ENCODE peak calls at places on chromosomes 6 and 20, in four cellular contexts. L is CD8-positive, alpha-beta T cell; G is endothelial cell of umbilical vein; V is tibial nerve. B is an unnamed sample. For H3K9me3, the result is how much of the 10 kb centered on the place peaks cover.

GRCh38 chr6:164184410-164184809 is 769.9 kb downstream of the QKI start:
- DNase-seq in L (no peak), G (no peak), V (no peak), B (no peak)

GRCh38 chr6:71333700-71334099 is 45.1 kb downstream of the OGFRL1 start:
- DNase-seq in L (no peak), G (peak), V (no peak), B (no peak)

GRCh38 chr6:20953019-20953418 is 418.8 kb downstream of the CDKAL1 start:
- DNase-seq in L (no peak), G (peak), V (no peak), B (no peak)

GRCh38 chr6:62971976-62972658 is 239.2 kb upstream of the FKBP1C start:
- DNase-seq in L (no peak), G (no peak), V (no peak), B (no peak)

GRCh38 chr6:28537509-28538140 is 11.9 kb downstream of the GPX5 start:
- DNase-seq in L (no peak), G (no peak), V (no peak), B (no peak)

GRCh38 chr20:8361008-8361652 is 229.1 kb downstream of the PLCB1 start:
- DNase-seq in L (no peak), G (no peak), V (no peak), B (no peak)

GRCh38 chr6:139625998-139626975 is 251.8 kb upstream of the CITED2 start:
- DNase-seq in L (no peak), G (no peak), V (no peak), B (no peak)

GRCh38 chr6:41502607-41503434 is 43.4 kb upstream of the FOXP4 start:
- DNase-seq in L (no peak), G (no peak), V (peak), B (no peak)

GRCh38 chr6:41664271-41664670 is 26.0 kb downstream of the MDFI start:
- DNase-seq in L (no peak), G (no peak), V (no peak), B (no peak)

GRCh38 chr20:1322511-1323245 is 6.3 kb downstream of the SDCBP2 start:
- DNase-seq in L (no peak), G (peak), V (no peak), B (no peak)

GRCh38 chr6:134535831-134536230 is 217.9 kb upstream of the SGK1 start:
- DNase-seq in L (no peak), G (no peak), V (no peak), B (no peak)

GRCh38 chr20:57329608-57330221 is at the start of gene SPO11:
- DNase-seq in L (no peak), G (no peak), V (no peak), B (no peak)

GRCh38 chr6:11275598-11275997 is 43.1 kb upstream of the NEDD9 start:
- DNase-seq in L (no peak), G (no peak), V (no peak), B (no peak)

GRCh38 chr6:43723737-43724295 is 36.2 kb upstream of the MRPS18A start:
- DNase-seq in L (peak), G (peak), V (no peak), B (peak)

GRCh38 chr6:113392551-113393055 is 464.5 kb upstream of the MARCKS start:
- DNase-seq in L (no peak), G (no peak), V (no peak), B (no peak)

GRCh38 chr20:62362991-62363919 is 3.9 kb downstream of the LAMA5 start:
- DNase-seq in L (no peak), G (no peak), V (no peak), B (peak)

GRCh38 chr6:2196079-2196679 is 49.2 kb downstream of the GMDS start:
- DNase-seq in L (no peak), G (peak), V (no peak), B (no peak)

GRCh38 chr6:84197708-84198107 is 29.7 kb downstream of the CEP162 start:
- DNase-seq in L (no peak), G (peak), V (no peak), B (no peak)

GRCh38 chr20:38550274-38550673 is 30.7 kb upstream of the ADIG start:
- DNase-seq in L (no peak), G (no peak), V (no peak), B (no peak)

GRCh38 chr6:159169193-159169555 is at the start of gene FNDC1:
- DNase-seq in L (no peak), G (no peak), V (no peak), B (peak)

GRCh38 chr6:161038229-161039003 is 46.8 kb downstream of the MAP3K4 start:
- DNase-seq in L (no peak), G (peak), V (no peak), B (no peak)

GRCh38 chr6:35230498-35230897 is 16.7 kb downstream of the SCUBE3 start:
- DNase-seq in L (no peak), G (no peak), V (no peak), B (no peak)

GRCh38 chr20:53875452-53875851 is 194.9 kb downstream of the BCAS1 start:
- DNase-seq in L (no peak), G (no peak), V (no peak), B (no peak)

GRCh38 chr6:108876929-108877775 is 28.9 kb downstream of the ARMC2 start:
- DNase-seq in L (no peak), G (no peak), V (peak), B (no peak)

GRCh38 chr6:151493495-151494234 is at the start of gene CCDC170:
- DNase-seq in L (no peak), G (peak), V (no peak), B (no peak)

GRCh38 chr20:32779500-32780215 is 17.5 kb downstream of the DNMT3B start:
- DNase-seq in L (no peak), G (no peak), V (no peak), B (no peak)

GRCh38 chr20:63005862-63006564 is 751 bp downstream of the BHLHE23 start:
- DNase-seq in L (no peak), G (no peak), V (no peak), B (no peak)

GRCh38 chr6:123418101-123418500 is 218.6 kb downstream of the TRDN start:
- DNase-seq in L (no peak), G (no peak), V (no peak), B (no peak)

GRCh38 chr6:166946125-166946524 is 10.2 kb downstream of the RNASET2 start:
- DNase-seq in L (no peak), G (no peak), V (no peak), B (no peak)

GRCh38 chr6:21596379-21597242 is 3.1 kb downstream of the SOX4 start:
- DNase-seq in L (no peak), G (peak), V (no peak), B (no peak)

GRCh38 chr6:108423982-108424695 is 129.3 kb downstream of the AFG1L start:
- DNase-seq in L (no peak), G (no peak), V (no peak), B (no peak)

GRCh38 chr6:56772737-56773184 is 130.1 kb upstream of the DST start:
- DNase-seq in L (no peak), G (peak), V (no peak), B (no peak)

GRCh38 chr6:26020983-26021349 is 58.4 kb downstream of the TRIM38 start:
- DNase-seq in L (no peak), G (no peak), V (no peak), B (peak)

GRCh38 chr6:167290786-167291622 is at the start of gene UNC93A:
- DNase-seq in L (no peak), G (no peak), V (no peak), B (no peak)

GRCh38 chr20:4383966-4384365 is 337.7 kb upstream of the PRND start:
- DNase-seq in L (no peak), G (no peak), V (no peak), B (no peak)

GRCh38 chr20:35773154-35773751 is 1.4 kb downstream of the PHF20 start:
- DNase-seq in L (peak), G (peak), V (no peak), B (peak)

GRCh38 chr6:114344216-114344970 is 1.6 kb upstream of the HS3ST5 start:
- DNase-seq in L (no peak), G (peak), V (no peak), B (no peak)

GRCh38 chr6:7172605-7173185 is 64.9 kb downstream of the RREB1 start:
- DNase-seq in L (no peak), G (peak), V (no peak), B (no peak)

DNA sequence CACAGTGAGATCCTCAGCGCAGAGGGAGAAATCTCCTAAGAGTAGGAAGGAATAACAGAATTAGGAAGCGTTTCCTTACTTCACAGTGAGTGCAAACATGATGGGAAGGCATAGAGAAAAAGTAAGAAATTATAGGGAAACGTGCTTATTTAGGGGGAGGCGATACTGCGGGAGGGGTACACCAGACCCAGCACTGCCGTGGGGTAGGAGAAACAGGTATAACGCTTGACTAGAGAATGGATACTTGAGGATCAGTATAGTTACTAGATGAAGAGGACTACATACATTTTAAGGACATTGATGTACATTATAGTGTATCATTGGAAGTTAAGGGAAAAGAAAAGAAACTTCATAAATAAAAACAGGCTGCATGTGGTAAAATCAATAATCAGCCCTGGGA is 26.8 kb upstream of the HLA-E start:
- DNase-seq in L (no peak), G (no peak), V (no peak), B (no peak)
- H3K9me3 ChIP-seq in L (under half), G (under half), V (under half), B (under half)

DNA sequence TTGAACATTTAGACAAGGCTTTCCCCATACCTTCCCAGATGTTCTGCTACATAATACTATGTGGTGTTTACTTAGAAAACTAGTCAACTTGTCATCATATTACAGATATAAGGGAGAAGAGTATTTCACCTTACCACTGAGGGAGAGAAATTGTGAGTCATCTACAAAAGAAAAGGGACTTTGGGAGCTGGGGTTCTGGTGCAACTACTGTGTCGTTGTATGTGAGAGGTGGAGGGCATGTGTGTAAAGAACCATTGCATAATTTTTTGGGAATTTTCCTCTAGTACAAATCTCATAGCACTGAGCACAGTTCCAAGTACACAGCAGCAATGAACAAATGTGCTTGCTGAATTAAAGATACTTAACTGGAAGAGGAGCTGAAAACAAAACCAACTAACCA is 665.6 kb downstream of the DHX35 start:
- DNase-seq in L (no peak), G (no peak), V (no peak), B (no peak)
- H3K9me3 ChIP-seq in L (under half), G (under half), V (under half), B (under half)

GRCh38 chr20:46501337-46501942 is 11.9 kb downstream of the ZNF334 start:
- DNase-seq in L (no peak), G (no peak), V (no peak), B (no peak)
- H3K9me3 ChIP-seq in L (under half), G (under half), V (under half), B (under half)

DNA sequence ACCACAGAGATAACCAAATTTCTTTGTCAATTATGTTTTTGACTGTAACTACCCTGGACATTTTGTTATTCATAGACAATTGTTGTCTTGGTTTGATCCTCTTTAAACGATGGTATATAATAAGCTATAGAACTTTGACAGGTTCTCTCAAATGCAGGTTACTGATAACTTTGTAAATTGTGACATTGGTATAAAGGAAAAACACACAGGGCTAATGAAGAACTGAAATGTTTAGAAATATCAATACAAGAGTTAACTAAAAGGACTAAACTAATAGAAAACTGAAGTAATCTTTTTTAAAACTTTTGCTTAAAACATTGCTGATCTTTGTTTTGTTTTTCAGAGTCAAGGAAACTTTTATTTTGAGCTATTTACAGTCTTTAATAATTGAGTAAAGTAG is 124.8 kb downstream of the TPBG start:
- DNase-seq in L (no peak), G (no peak), V (no peak), B (no peak)
- H3K9me3 ChIP-seq in L (under half), G (under half), V (under half), B (under half)

GRCh38 chr20:31239139-31239538 is 18.3 kb upstream of the DEFB115 start:
- DNase-seq in L (no peak), G (no peak), V (no peak), B (no peak)

GRCh38 chr20:31237763-31238162 is 19.7 kb upstream of the DEFB115 start:
- DNase-seq in L (no peak), G (no peak), V (no peak), B (no peak)

GRCh38 chr20:31236953-31237352 is 20.5 kb upstream of the DEFB115 start:
- DNase-seq in L (no peak), G (no peak), V (no peak), B (no peak)
- H3K9me3 ChIP-seq in L (under half), G (under half), V (under half), B (under half)

GRCh38 chr6:106856227-106856874 is 118.2 kb downstream of the CD24 start:
- DNase-seq in L (no peak), G (no peak), V (no peak), B (no peak)

GRCh38 chr6:106858653-106859092 is 115.9 kb downstream of the CD24 start:
- DNase-seq in L (no peak), G (no peak), V (no peak), B (no peak)

GRCh38 chr6:106857771-106858652 is 116.5 kb downstream of the CD24 start:
- DNase-seq in L (no peak), G (no peak), V (no peak), B (no peak)

GRCh38 chr6:106862858-106863257 is 111.7 kb downstream of the CD24 start:
- DNase-seq in L (no peak), G (no peak), V (no peak), B (no peak)

DNA sequence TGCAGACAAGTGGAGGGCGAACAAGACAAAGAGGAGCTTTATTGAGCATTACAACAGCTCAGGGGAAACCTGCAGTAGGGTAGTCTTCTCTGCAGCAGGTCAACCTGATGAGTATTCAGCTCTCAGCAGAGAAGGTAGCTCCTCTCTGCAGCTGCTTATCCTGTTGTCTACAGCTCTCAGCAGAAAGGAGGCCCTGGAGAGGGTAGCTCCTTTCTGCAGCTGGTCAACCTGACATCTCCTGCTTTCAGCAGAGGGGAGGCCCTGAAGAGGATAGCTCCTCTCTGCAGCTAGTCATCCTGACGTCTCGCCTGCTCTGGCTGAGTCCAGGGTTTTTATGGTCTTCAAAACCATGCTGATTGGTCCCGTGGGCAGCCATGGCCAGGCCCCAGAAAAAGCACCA is 113.6 kb downstream of the CD24 start:
- DNase-seq in L (no peak), G (no peak), V (no peak), B (no peak)
- H3K9me3 ChIP-seq in L (under half), G (under half), V (under half), B (under half)

DNA sequence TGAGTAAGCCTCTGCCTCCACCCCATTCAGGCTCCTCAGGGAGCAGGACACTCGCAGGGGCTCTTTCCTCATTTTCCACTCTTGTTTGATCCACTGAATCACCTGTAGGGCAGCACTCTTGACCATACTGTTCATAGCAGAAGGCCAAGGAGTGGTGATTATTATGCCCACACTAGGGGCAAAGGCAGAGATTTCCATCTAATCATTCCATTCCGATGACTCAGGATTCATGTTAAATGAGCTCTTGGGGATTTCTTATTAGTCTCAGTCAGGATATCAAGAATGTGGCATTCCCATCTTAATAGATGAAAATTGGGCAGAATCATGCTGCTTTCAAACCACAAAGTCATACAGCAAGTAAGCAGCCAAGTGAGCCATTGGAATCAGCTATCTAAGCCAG is 101.9 kb upstream of the MOCS1 start:
- DNase-seq in L (no peak), G (no peak), V (no peak), B (no peak)
- H3K9me3 ChIP-seq in L (under half), G (under half), V (under half), B (under half)

GRCh38 chr20:59812286-59813125 is 120.9 kb downstream of the SYCP2 start:
- DNase-seq in L (no peak), G (no peak), V (no peak), B (no peak)
- H3K9me3 ChIP-seq in L (under half), G (under half), V (under half), B (under half)

GRCh38 chr20:43542674-43543073 is 16.2 kb upstream of the SGK2 start:
- DNase-seq in L (no peak), G (no peak), V (no peak), B (no peak)

GRCh38 chr20:43540673-43541060 is 18.2 kb upstream of the SGK2 start:
- DNase-seq in L (no peak), G (no peak), V (no peak), B (no peak)

GRCh38 chr20:43544501-43544900 is 14.3 kb upstream of the SGK2 start:
- DNase-seq in L (no peak), G (no peak), V (no peak), B (no peak)

GRCh38 chr20:43541214-43541613 is 17.6 kb upstream of the SGK2 start:
- DNase-seq in L (no peak), G (no peak), V (no peak), B (no peak)

GRCh38 chr20:43543138-43543537 is 15.7 kb upstream of the SGK2 start:
- DNase-seq in L (no peak), G (no peak), V (no peak), B (no peak)
- H3K9me3 ChIP-seq in L (under half), G (under half), V (under half), B (under half)

GRCh38 chr6:145445674-145446073 is 289.6 kb downstream of the EPM2A start:
- DNase-seq in L (no peak), G (no peak), V (no peak), B (no peak)
- H3K9me3 ChIP-seq in L (under half), G (under half), V (under half), B (under half)